ENCODE peak calls at places on chromosome 20, in four cellular contexts. One of them, this sample, is unnamed.

GRCh38 chr20:51946581-51946980 is 144.3 kb upstream of the SALL4 start:
- DNase-seq in mesendoderm: no peak
- DNase-seq in IMR-90: no peak
- DNase-seq in H1: no peak
- DNase-seq in this sample: no peak

GRCh38 chr20:37492096-37492625 is 28.9 kb upstream of the NNAT start:
- DNase-seq in mesendoderm: no peak
- DNase-seq in IMR-90: no peak
- DNase-seq in H1: no peak
- DNase-seq in this sample: no peak

GRCh38 chr20:35547319-35547718 is 5.4 kb downstream of the ERGIC3 start:
- DNase-seq in mesendoderm: no peak
- DNase-seq in IMR-90: no peak
- DNase-seq in H1: no peak
- DNase-seq in this sample: no peak

GRCh38 chr20:13819885-13820645 is 35.2 kb downstream of the NDUFAF5 start:
- DNase-seq in mesendoderm: peak; percentile 68
- DNase-seq in IMR-90: peak; percentile 49
- DNase-seq in H1: no peak
- DNase-seq in this sample: peak; percentile 38

GRCh38 chr20:20720158-20720557 is 7.7 kb upstream of the RALGAPA2 start:
- DNase-seq in mesendoderm: no peak
- DNase-seq in IMR-90: no peak
- DNase-seq in H1: no peak
- DNase-seq in this sample: no peak

GRCh38 chr20:2757969-2758368 is 42.5 kb downstream of the CPXM1 start:
- DNase-seq in mesendoderm: no peak
- DNase-seq in IMR-90: no peak
- DNase-seq in H1: no peak
- DNase-seq in this sample: no peak

GRCh38 chr20:23420943-23421925 is at the start of gene NAPB:
- DNase-seq in mesendoderm: peak; percentile 97
- DNase-seq in IMR-90: peak; percentile 88
- DNase-seq in H1: peak; percentile 93
- DNase-seq in this sample: peak; percentile 95

GRCh38 chr20:45547206-45547770 is at the start of gene EPPIN:
- DNase-seq in mesendoderm: no peak
- DNase-seq in IMR-90: no peak
- DNase-seq in H1: no peak
- DNase-seq in this sample: no peak

GRCh38 chr20:41618807-41619294 is 674 bp upstream of the CHD6 start:
- DNase-seq in mesendoderm: no peak
- DNase-seq in IMR-90: no peak
- DNase-seq in H1: no peak
- DNase-seq in this sample: no peak

GRCh38 chr20:19850190-19850533 is 92.1 kb downstream of the RIN2 start:
- DNase-seq in mesendoderm: no peak
- DNase-seq in IMR-90: no peak
- DNase-seq in H1: no peak
- DNase-seq in this sample: no peak

GRCh38 chr20:51428451-51429143 is 113.9 kb downstream of the NFATC2 start:
- DNase-seq in mesendoderm: peak; percentile 55
- DNase-seq in IMR-90: peak; percentile 44
- DNase-seq in H1: no peak
- DNase-seq in this sample: no peak

GRCh38 chr20:32281711-32282110 is 4.3 kb downstream of the KIF3B start:
- DNase-seq in mesendoderm: no peak
- DNase-seq in IMR-90: no peak
- DNase-seq in H1: no peak
- DNase-seq in this sample: no peak

GRCh38 chr20:3843490-3843889 is 3.1 kb upstream of the MAVS start:
- DNase-seq in mesendoderm: no peak
- DNase-seq in IMR-90: peak; percentile 84
- DNase-seq in H1: no peak
- DNase-seq in this sample: no peak

GRCh38 chr20:41475507-41475906 is 108.9 kb upstream of the EMILIN3 start:
- DNase-seq in mesendoderm: no peak
- DNase-seq in IMR-90: no peak
- DNase-seq in H1: no peak
- DNase-seq in this sample: no peak

GRCh38 chr20:40506567-40506966 is 182.5 kb downstream of the MAFB start:
- DNase-seq in mesendoderm: peak; percentile 68
- DNase-seq in IMR-90: peak; percentile 80
- DNase-seq in H1: no peak
- DNase-seq in this sample: no peak

GRCh38 chr20:47865912-47866311 is 80.6 kb upstream of the SULF2 start:
- DNase-seq in mesendoderm: no peak
- DNase-seq in IMR-90: no peak
- DNase-seq in H1: no peak
- DNase-seq in this sample: no peak

GRCh38 chr20:20364016-20364746 is 3.7 kb upstream of the INSM1 start:
- DNase-seq in mesendoderm: peak; percentile 88
- DNase-seq in IMR-90: no peak
- DNase-seq in H1: peak; percentile 84
- DNase-seq in this sample: peak; percentile 78

GRCh38 chr20:51594206-51594998 is 51.9 kb upstream of the NFATC2 start:
- DNase-seq in mesendoderm: no peak
- DNase-seq in IMR-90: no peak
- DNase-seq in H1: no peak
- DNase-seq in this sample: no peak

GRCh38 chr20:59937150-59937549 is 3.0 kb downstream of the PPP1R3D start:
- DNase-seq in mesendoderm: no peak
- DNase-seq in IMR-90: no peak
- DNase-seq in H1: no peak
- DNase-seq in this sample: no peak

GRCh38 chr20:40890635-40891034 is 138.0 kb upstream of the TOP1 start:
- DNase-seq in mesendoderm: no peak
- DNase-seq in IMR-90: no peak
- DNase-seq in H1: no peak
- DNase-seq in this sample: no peak

GRCh38 chr20:64167676-64168075 is 3.4 kb downstream of the MYT1 start:
- DNase-seq in mesendoderm: no peak
- DNase-seq in IMR-90: no peak
- DNase-seq in H1: no peak
- DNase-seq in this sample: no peak

GRCh38 chr20:25508083-25508770 is 77.1 kb downstream of the NINL start:
- DNase-seq in mesendoderm: no peak
- DNase-seq in IMR-90: peak; percentile 85
- DNase-seq in H1: no peak
- DNase-seq in this sample: no peak

GRCh38 chr20:3820901-3821727 is 767 bp downstream of the AP5S1 start:
- DNase-seq in mesendoderm: no peak
- DNase-seq in IMR-90: no peak
- DNase-seq in H1: no peak
- DNase-seq in this sample: no peak

GRCh38 chr20:19993937-19994667 is 23.1 kb upstream of the NAA20 start:
- DNase-seq in mesendoderm: peak; percentile 65
- DNase-seq in IMR-90: peak; percentile 76
- DNase-seq in H1: no peak
- DNase-seq in this sample: no peak

GRCh38 chr20:19314619-19315018 is 102.2 kb downstream of the SLC24A3 start:
- DNase-seq in mesendoderm: no peak
- DNase-seq in IMR-90: no peak
- DNase-seq in H1: no peak
- DNase-seq in this sample: no peak

GRCh38 chr20:1975251-1975650 is 18.6 kb downstream of the PDYN start:
- DNase-seq in mesendoderm: no peak
- DNase-seq in IMR-90: no peak
- DNase-seq in H1: no peak
- DNase-seq in this sample: no peak

GRCh38 chr20:2706688-2707352 is 14.2 kb downstream of the EBF4 start:
- DNase-seq in mesendoderm: no peak
- DNase-seq in IMR-90: no peak
- DNase-seq in H1: peak; percentile 45
- DNase-seq in this sample: no peak

GRCh38 chr20:4227085-4227821 is 211.9 kb upstream of the RNF24 start:
- DNase-seq in mesendoderm: peak; percentile 73
- DNase-seq in IMR-90: peak; percentile 73
- DNase-seq in H1: peak; percentile 59
- DNase-seq in this sample: peak; percentile 80

GRCh38 chr20:24658920-24659660 is 189.7 kb downstream of the SYNDIG1 start:
- DNase-seq in mesendoderm: no peak
- DNase-seq in IMR-90: no peak
- DNase-seq in H1: no peak
- DNase-seq in this sample: no peak

GRCh38 chr20:14523090-14523489 is 185.7 kb upstream of the FLRT3 start:
- DNase-seq in mesendoderm: peak; percentile 67
- DNase-seq in IMR-90: no peak
- DNase-seq in H1: no peak
- DNase-seq in this sample: no peak

GRCh38 chr20:33852971-33853813 is 42.0 kb downstream of the CHMP4B start:
- DNase-seq in mesendoderm: no peak
- DNase-seq in IMR-90: no peak
- DNase-seq in H1: no peak
- DNase-seq in this sample: no peak

GRCh38 chr20:57198359-57199072 is 67.9 kb downstream of the BMP7 start:
- DNase-seq in mesendoderm: no peak
- DNase-seq in IMR-90: no peak
- DNase-seq in H1: no peak
- DNase-seq in this sample: no peak

GRCh38 chr20:36093025-36093803 is 61.3 kb upstream of the EPB41L1 start:
- DNase-seq in mesendoderm: no peak
- DNase-seq in IMR-90: no peak
- DNase-seq in H1: no peak
- DNase-seq in this sample: no peak

GRCh38 chr20:7609250-7609649 is 331.0 kb downstream of the HAO1 start:
- DNase-seq in mesendoderm: no peak
- DNase-seq in IMR-90: no peak
- DNase-seq in H1: no peak
- DNase-seq in this sample: no peak

GRCh38 chr20:33209789-33210188 is 7.4 kb upstream of the BPIFA3 start:
- DNase-seq in mesendoderm: peak; percentile 90
- DNase-seq in IMR-90: peak; percentile 52
- DNase-seq in H1: peak; percentile 89
- DNase-seq in this sample: peak; percentile 84

GRCh38 chr20:54047741-54048140 is 22.7 kb downstream of the BCAS1 start:
- DNase-seq in mesendoderm: no peak
- DNase-seq in IMR-90: no peak
- DNase-seq in H1: no peak
- DNase-seq in this sample: no peak

GRCh38 chr20:30811896-30812671 is 445.4 kb upstream of the DEFB115 start:
- DNase-seq in mesendoderm: peak; percentile 68
- DNase-seq in IMR-90: peak; percentile 49
- DNase-seq in H1: peak; percentile 52
- DNase-seq in this sample: peak; percentile 56

GRCh38 chr20:43209831-43210230 is 20.1 kb upstream of the PTPRT start:
- DNase-seq in mesendoderm: no peak
- DNase-seq in IMR-90: no peak
- DNase-seq in H1: no peak
- DNase-seq in this sample: no peak
- H4K5ac ChIP-seq in mesendoderm: no peak overlapping the region
- H4K5ac ChIP-seq in IMR-90: no peak overlapping the region
- H4K5ac ChIP-seq in H1: no peak overlapping the region
- H4K5ac ChIP-seq in this sample: no peak overlapping the region

GRCh38 chr20:17635846-17636245 is 46.2 kb downstream of the RRBP1 start:
- DNase-seq in mesendoderm: no peak
- DNase-seq in IMR-90: peak; percentile 25
- DNase-seq in H1: no peak
- DNase-seq in this sample: no peak

GRCh38 chr20:17636523-17637412 is 45.3 kb downstream of the RRBP1 start:
- DNase-seq in mesendoderm: peak; percentile 75
- DNase-seq in IMR-90: no peak
- DNase-seq in H1: no peak
- DNase-seq in this sample: peak; percentile 80

GRCh38 chr20:17637985-17638640 is 43.9 kb downstream of the RRBP1 start:
- DNase-seq in mesendoderm: no peak
- DNase-seq in IMR-90: no peak
- DNase-seq in H1: no peak
- DNase-seq in this sample: no peak

GRCh38 chr20:17638835-17639407 is 43.1 kb downstream of the RRBP1 start:
- DNase-seq in mesendoderm: no peak
- DNase-seq in IMR-90: no peak
- DNase-seq in H1: no peak
- DNase-seq in this sample: no peak

DNA sequence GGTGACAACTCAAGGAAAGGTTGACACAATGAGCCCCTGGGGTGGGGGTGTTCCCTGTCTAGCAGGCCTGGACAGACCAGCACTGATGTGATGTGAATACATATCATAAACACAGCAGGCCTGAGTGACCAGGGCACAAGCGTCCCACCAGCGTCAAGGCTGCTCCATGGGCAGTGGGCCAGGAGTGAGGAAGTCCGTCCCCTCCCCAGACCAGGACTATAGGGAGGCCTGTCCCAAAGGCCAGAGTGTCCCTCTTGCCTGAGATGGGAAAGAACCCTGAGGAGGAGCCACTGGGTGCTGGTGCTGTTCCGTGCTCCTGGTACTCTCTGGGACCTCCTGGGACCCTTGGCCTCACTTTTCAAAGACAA is 44.6 kb downstream of the RRBP1 start:
- DNase-seq in mesendoderm: no peak
- DNase-seq in IMR-90: no peak
- DNase-seq in H1: no peak
- DNase-seq in this sample: no peak
- H3K4me1 ChIP-seq in mesendoderm: no peaks in the 10 kb centered on the region
- H3K4me1 ChIP-seq in IMR-90: no peaks in the 10 kb centered on the region
- H3K4me1 ChIP-seq in H1: peaks cover 7% of the 10 kb centered on the region
- H3K4me1 ChIP-seq in this sample: no peaks in the 10 kb centered on the region

GRCh38 chr20:62665826-62666735 is 23.8 kb downstream of the SLCO4A1 start:
- DNase-seq in mesendoderm: no peak
- DNase-seq in IMR-90: no peak
- DNase-seq in H1: no peak
- DNase-seq in this sample: no peak

GRCh38 chr20:62662422-62662821 is 20.1 kb downstream of the SLCO4A1 start:
- DNase-seq in mesendoderm: no peak
- DNase-seq in IMR-90: peak; percentile 80
- DNase-seq in H1: no peak
- DNase-seq in this sample: no peak

GRCh38 chr20:62663484-62664315 is 21.4 kb downstream of the SLCO4A1 start:
- DNase-seq in mesendoderm: no peak
- DNase-seq in IMR-90: no peak
- DNase-seq in H1: no peak
- DNase-seq in this sample: no peak

GRCh38 chr20:62665153-62665754 is 23.0 kb downstream of the SLCO4A1 start:
- DNase-seq in mesendoderm: no peak
- DNase-seq in IMR-90: no peak
- DNase-seq in H1: no peak
- DNase-seq in this sample: no peak

GRCh38 chr20:62664316-62664971 is 22.1 kb downstream of the SLCO4A1 start:
- DNase-seq in mesendoderm: no peak
- DNase-seq in IMR-90: no peak
- DNase-seq in H1: no peak
- DNase-seq in this sample: no peak
- H4K5ac ChIP-seq in mesendoderm: no peak overlapping the region
- H4K5ac ChIP-seq in IMR-90: no peak overlapping the region
- H4K5ac ChIP-seq in H1: no peak overlapping the region
- H4K5ac ChIP-seq in this sample: no peak overlapping the region

DNA sequence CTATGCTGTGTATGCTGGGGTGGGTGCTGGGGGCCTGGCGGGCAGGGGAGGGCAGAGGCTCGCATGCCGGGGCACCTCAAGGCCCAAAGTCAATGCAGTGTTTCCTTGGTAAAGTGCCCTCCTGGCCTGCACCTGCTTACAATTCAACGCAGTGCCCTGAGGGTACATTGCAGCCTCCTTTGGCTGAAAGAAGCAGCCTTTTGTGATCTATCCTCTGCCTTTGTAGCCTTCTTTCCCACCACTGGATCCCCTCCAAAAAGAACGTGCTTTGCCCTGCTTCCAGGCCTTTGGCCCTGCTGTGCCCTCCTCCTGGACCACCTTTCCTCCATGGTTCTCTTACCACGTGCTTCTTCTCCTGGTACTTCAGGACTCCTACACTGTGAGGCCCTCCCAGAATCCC is 113.6 kb upstream of the PTPN1 start:
- DNase-seq in mesendoderm: no peak
- DNase-seq in IMR-90: no peak
- DNase-seq in H1: no peak
- DNase-seq in this sample: no peak
- H3K4me1 ChIP-seq in mesendoderm: no peaks in the 10 kb centered on the region
- H3K4me1 ChIP-seq in IMR-90: peaks cover 24% of the 10 kb centered on the region
- H3K4me1 ChIP-seq in H1: no peaks in the 10 kb centered on the region
- H3K4me1 ChIP-seq in this sample: peaks cover 2% of the 10 kb centered on the region

This sample was measured in H9.